ENCODE peak calls at places on chromosomes 4 and X, in nine cellular contexts. Z, R, P, S, I, Q, K, L and G are unnamed samples.

GRCh38 chr4:122652379-122652778 is 31.5 kb upstream of the IL21 start:
- DNase-seq in R (peak; percentile 30), L (peak; percentile 38), I (peak; percentile 14), K (peak; percentile 71), Q (peak; percentile 60), P (peak; percentile 87), S (peak; percentile 13), Z (no peak), G (peak; percentile 52)

GRCh38 chr4:21113496-21114213 is 413.4 kb downstream of the PACRGL start:
- DNase-seq in Q (no peak), Z (no peak), K (peak; percentile 79), P (peak; percentile 50), R (peak; percentile 16), I (no peak), S (no peak), L (no peak), G (peak; percentile 8)

GRCh38 chr4:65747386-65747785 is 77.1 kb upstream of the EPHA5 start:
- DNase-seq in Z (no peak), R (no peak), K (no peak), I (no peak), S (no peak), L (no peak), P (peak; percentile 10), Q (no peak), G (no peak)

GRCh38 chr4:141913928-141914327 is 277.5 kb downstream of the IL15 start:
- DNase-seq in I (no peak), K (peak; percentile 57), S (no peak), Z (no peak), P (no peak), Q (no peak), L (no peak), R (no peak), G (no peak)

GRCh38 chrX:41238543-41238942 is 95.4 kb upstream of the DDX3X start:
- DNase-seq in P (peak; percentile 23), R (peak; percentile 60), L (no peak), I (no peak), Z (no peak), K (peak; percentile 55), S (no peak), Q (no peak), G (no peak)

GRCh38 chr4:47835489-47835888 is 2.4 kb downstream of the CORIN start:
- DNase-seq in Z (no peak), Q (no peak), K (peak; percentile 20), P (no peak), L (no peak), S (no peak), R (no peak), I (no peak), G (no peak)

GRCh38 chrX:70508296-70508911 is 63.8 kb downstream of the DLG3 start:
- DNase-seq in Q (no peak), K (peak; percentile 24), R (no peak), L (no peak), S (peak; percentile 5), Z (no peak), I (peak; percentile 44), P (no peak), G (no peak)

GRCh38 chr4:177573487-177573886 is 131.2 kb upstream of the AGA start:
- DNase-seq in S (no peak), P (peak; percentile 96), L (no peak), R (peak; percentile 88), Z (no peak), Q (peak; percentile 44), K (peak; percentile 87), I (no peak), G (no peak)

GRCh38 chr4:186144596-186145569 is 40.4 kb downstream of the FAM149A start:
- DNase-seq in S (peak; percentile 95), P (peak; percentile 51), L (peak; percentile 32), R (peak; percentile 45), Z (no peak), K (peak; percentile 76), Q (no peak), I (no peak), G (peak; percentile 80)

GRCh38 chr4:78299565-78299972 is 242.4 kb downstream of the FRAS1 start:
- DNase-seq in K (peak; percentile 53), I (peak; percentile 30), R (no peak), Z (no peak), S (no peak), L (no peak), Q (no peak), P (no peak), G (peak; percentile 33)

GRCh38 chrX:136525738-136526606 is 6.0 kb upstream of the VGLL1 start:
- DNase-seq in Q (no peak), K (peak; percentile 87), P (peak; percentile 93), R (peak; percentile 59), I (no peak), S (no peak), L (peak; percentile 80), Z (no peak), G (peak; percentile 59)

GRCh38 chrX:97860206-97860605 is 976.5 kb downstream of the RPA4 start:
- DNase-seq in P (peak; percentile 47), I (no peak), K (no peak), L (no peak), Z (no peak), Q (no peak), R (peak; percentile 4), S (no peak), G (no peak)

GRCh38 chr4:54961357-54961975 is 163.9 kb downstream of the KDR start:
- DNase-seq in K (peak; percentile 60), I (no peak), R (peak; percentile 14), L (no peak), Z (no peak), P (peak; percentile 56), Q (peak; percentile 21), S (peak; percentile 55), G (peak; percentile 44)

GRCh38 chr4:73816814-73817213 is 19.7 kb upstream of the CXCL6 start:
- DNase-seq in Z (no peak), I (no peak), L (peak; percentile 2), R (peak; percentile 92), K (peak; percentile 80), S (no peak), Q (no peak), P (peak; percentile 88), G (no peak)

GRCh38 chr4:20840648-20841190 is 140.5 kb downstream of the PACRGL start:
- DNase-seq in K (no peak), Q (no peak), I (no peak), Z (no peak), L (no peak), S (no peak), P (no peak), R (no peak), G (no peak)

GRCh38 chrX:69192603-69193002 is 27.4 kb upstream of the PJA1 start:
- DNase-seq in K (peak; percentile 10), Z (no peak), R (peak; percentile 9), I (no peak), S (no peak), Q (no peak), P (no peak), L (no peak), G (no peak)

GRCh38 chrX:10579018-10579752 is 41.2 kb downstream of the MID1 start:
- DNase-seq in Q (peak; percentile 78), P (peak; percentile 73), K (peak; percentile 74), R (peak; percentile 69), S (no peak), I (peak; percentile 62), L (peak; percentile 20), Z (no peak), G (peak; percentile 15)

GRCh38 chr4:24988776-24989175 is 42.0 kb downstream of the LGI2 start:
- DNase-seq in I (peak; percentile 13), K (peak; percentile 74), Q (peak; percentile 13), R (peak; percentile 26), Z (peak; percentile 67), L (peak; percentile 11), S (peak; percentile 61), P (peak; percentile 62), G (peak; percentile 26)

GRCh38 chr4:120517966-120518365 is 404.6 kb downstream of the PRDM5 start:
- DNase-seq in R (peak; percentile 3), Q (peak; percentile 63), P (peak; percentile 92), I (peak; percentile 9), S (no peak), L (peak; percentile 55), Z (no peak), K (peak; percentile 87), G (peak; percentile 37)

GRCh38 chr4:1478766-1479355 is 72.6 kb upstream of the NKX1-1 start:
- DNase-seq in Q (no peak), K (no peak), I (no peak), R (no peak), S (no peak), P (no peak), Z (no peak), L (no peak), G (no peak)

GRCh38 chr4:95108883-95109421 is 351.2 kb downstream of the BMPR1B start:
- DNase-seq in S (no peak), R (no peak), Z (no peak), K (peak; percentile 1), P (no peak), I (no peak), Q (no peak), L (no peak), G (no peak)

GRCh38 chr4:123170843-123171242 is 225.8 kb upstream of the SPRY1 start:
- DNase-seq in Q (no peak), L (no peak), R (peak; percentile 28), S (no peak), K (no peak), Z (no peak), I (no peak), P (no peak), G (no peak)

GRCh38 chr4:108168213-108168671 is 490 bp downstream of the LEF1 start:
- DNase-seq in Q (no peak), P (peak; percentile 49), R (no peak), Z (no peak), L (peak; percentile 5), I (no peak), K (peak; percentile 45), S (no peak), G (no peak)
- TF ChIP-seq EZH2 in Q (no peak), P (peak; percentile 35), R (no peak), Z (no peak), L (no peak), I (no peak), K (no peak), S (no peak), G (peak; percentile 11)

GRCh38 chrX:152878976-152879755 is 18.7 kb upstream of the ZNF185 start:
- DNase-seq in R (peak; percentile 87), Z (no peak), Q (no peak), S (no peak), K (no peak), I (no peak), P (no peak), L (no peak), G (no peak)
- H3K27ac ChIP-seq in R (peak overlapping the region; percentile 71), Z (no peak overlapping the region), Q (no peak overlapping the region), S (no peak overlapping the region), K (no peak overlapping the region), I (no peak overlapping the region), P (no peak overlapping the region), L (no peak overlapping the region), G (no peak overlapping the region)

GRCh38 chrX:140505421-140506337 is 810 bp upstream of the SOX3 start:
- DNase-seq in L (no peak), Q (no peak), I (no peak), P (no peak), Z (no peak), K (no peak), R (no peak), S (peak; percentile 72), G (no peak)
- TF ChIP-seq EZH2 in L (no peak), Q (no peak), I (no peak), P (no peak), Z (peak; percentile 35), K (peak; percentile 28), R (peak; percentile 17), S (no peak), G (peak; percentile 10)

DNA sequence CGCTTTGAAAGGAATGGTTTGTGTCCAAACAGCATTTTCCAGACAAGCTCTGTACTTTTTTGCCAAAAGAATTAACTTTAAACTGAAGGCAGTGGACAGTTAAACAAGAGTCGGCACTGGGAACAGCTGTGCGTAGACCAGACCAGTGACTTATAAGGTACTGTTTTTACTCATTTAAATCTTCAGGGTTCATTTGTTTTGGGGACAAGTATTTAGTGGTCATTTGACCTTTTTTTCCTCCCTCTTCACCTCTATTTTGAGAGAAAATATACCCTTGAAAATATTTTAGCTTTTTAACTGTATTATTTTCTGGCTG is 303.8 kb downstream of the ARHGAP24 start:
- DNase-seq in Q (no peak), R (no peak), I (no peak), L (no peak), S (no peak), P (peak; percentile 64), K (peak; percentile 67), Z (no peak), G (no peak)
- H3K27ac ChIP-seq in Q (no peak overlapping the region), R (peak overlapping the region; percentile 29), I (no peak overlapping the region), L (no peak overlapping the region), S (no peak overlapping the region), P (peak overlapping the region; percentile 69), K (peak overlapping the region; percentile 96), Z (no peak overlapping the region), G (peak overlapping the region; percentile 63)